ENCODE peak calls at places on chromosome 22, in nine cellular contexts. One of them, this sample, is unnamed.

GRCh38 chr22:41587347-41587723 is 2.3 kb downstream of the PMM1 start:
- DNase-seq in ovary: no peak
- DNase-seq in Calu3: no peak
- DNase-seq in thoracic aorta: no peak
- DNase-seq in HCT116: no peak
- DNase-seq in AG09319: no peak
- DNase-seq in OCI-LY7: no peak
- DNase-seq in nephron progenitor cell: no peak
- DNase-seq in A549: no peak
- DNase-seq in this sample: no peak

GRCh38 chr22:19174106-19175025 is 4.2 kb downstream of the SLC25A1 start:
- DNase-seq in ovary: peak
- DNase-seq in Calu3: no peak
- DNase-seq in thoracic aorta: no peak
- DNase-seq in HCT116: no peak
- DNase-seq in AG09319: no peak
- DNase-seq in OCI-LY7: peak
- DNase-seq in nephron progenitor cell: peak
- DNase-seq in A549: no peak
- DNase-seq in this sample: no peak

GRCh38 chr22:37832022-37832857 is 9.1 kb downstream of the GALR3 start:
- DNase-seq in ovary: no peak
- DNase-seq in Calu3: no peak
- DNase-seq in thoracic aorta: no peak
- DNase-seq in HCT116: no peak
- DNase-seq in AG09319: no peak
- DNase-seq in OCI-LY7: no peak
- DNase-seq in nephron progenitor cell: no peak
- DNase-seq in A549: no peak
- DNase-seq in this sample: no peak

GRCh38 chr22:41471606-41472005 is 2.7 kb downstream of the ACO2 start:
- DNase-seq in ovary: no peak
- DNase-seq in Calu3: no peak
- DNase-seq in thoracic aorta: no peak
- DNase-seq in HCT116: no peak
- DNase-seq in AG09319: no peak
- DNase-seq in OCI-LY7: no peak
- DNase-seq in nephron progenitor cell: no peak
- DNase-seq in A549: no peak
- DNase-seq in this sample: no peak

GRCh38 chr22:33271390-33272161 is 213.4 kb upstream of the SYN3 start:
- DNase-seq in ovary: peak
- DNase-seq in Calu3: no peak
- DNase-seq in thoracic aorta: peak
- DNase-seq in HCT116: no peak
- DNase-seq in AG09319: no peak
- DNase-seq in OCI-LY7: peak
- DNase-seq in nephron progenitor cell: no peak
- DNase-seq in A549: no peak
- DNase-seq in this sample: no peak

GRCh38 chr22:46673205-46673604 is 53.0 kb downstream of the GRAMD4 start:
- DNase-seq in ovary: no peak
- DNase-seq in Calu3: no peak
- DNase-seq in thoracic aorta: no peak
- DNase-seq in HCT116: no peak
- DNase-seq in AG09319: no peak
- DNase-seq in OCI-LY7: peak
- DNase-seq in nephron progenitor cell: no peak
- DNase-seq in A549: no peak
- DNase-seq in this sample: no peak

GRCh38 chr22:46572911-46573780 is 35.7 kb upstream of the CELSR1 start:
- DNase-seq in ovary: no peak
- DNase-seq in Calu3: no peak
- DNase-seq in thoracic aorta: no peak
- DNase-seq in HCT116: no peak
- DNase-seq in AG09319: no peak
- DNase-seq in OCI-LY7: no peak
- DNase-seq in nephron progenitor cell: no peak
- DNase-seq in A549: no peak
- DNase-seq in this sample: no peak

GRCh38 chr22:46113910-46114517 is 36.3 kb upstream of the PPARA start:
- DNase-seq in ovary: no peak
- DNase-seq in Calu3: no peak
- DNase-seq in thoracic aorta: no peak
- DNase-seq in HCT116: no peak
- DNase-seq in AG09319: no peak
- DNase-seq in OCI-LY7: no peak
- DNase-seq in nephron progenitor cell: no peak
- DNase-seq in A549: no peak
- DNase-seq in this sample: no peak

GRCh38 chr22:33921576-33922181 is 1.4 kb upstream of the LARGE1 start:
- DNase-seq in ovary: peak
- DNase-seq in Calu3: peak
- DNase-seq in thoracic aorta: no peak
- DNase-seq in HCT116: no peak
- DNase-seq in AG09319: no peak
- DNase-seq in OCI-LY7: peak
- DNase-seq in nephron progenitor cell: peak
- DNase-seq in A549: peak
- DNase-seq in this sample: no peak

GRCh38 chr22:46477967-46478635 is 59.3 kb downstream of the CELSR1 start:
- DNase-seq in ovary: no peak
- DNase-seq in Calu3: no peak
- DNase-seq in thoracic aorta: no peak
- DNase-seq in HCT116: no peak
- DNase-seq in AG09319: no peak
- DNase-seq in OCI-LY7: no peak
- DNase-seq in nephron progenitor cell: no peak
- DNase-seq in A549: no peak
- DNase-seq in this sample: no peak

GRCh38 chr22:19177164-19178064 is 1.1 kb downstream of the SLC25A1 start:
- DNase-seq in ovary: peak
- DNase-seq in Calu3: no peak
- DNase-seq in thoracic aorta: no peak
- DNase-seq in HCT116: no peak
- DNase-seq in AG09319: no peak
- DNase-seq in OCI-LY7: no peak
- DNase-seq in nephron progenitor cell: no peak
- DNase-seq in A549: no peak
- DNase-seq in this sample: no peak

GRCh38 chr22:17106785-17107546 is 14.2 kb downstream of the TMEM121B start:
- DNase-seq in ovary: no peak
- DNase-seq in Calu3: no peak
- DNase-seq in thoracic aorta: no peak
- DNase-seq in HCT116: no peak
- DNase-seq in AG09319: no peak
- DNase-seq in OCI-LY7: no peak
- DNase-seq in nephron progenitor cell: no peak
- DNase-seq in A549: no peak
- DNase-seq in this sample: peak

GRCh38 chr22:45096256-45096907 is 67.3 kb upstream of the NUP50 start:
- DNase-seq in ovary: peak
- DNase-seq in Calu3: peak
- DNase-seq in thoracic aorta: no peak
- DNase-seq in HCT116: peak
- DNase-seq in AG09319: peak
- DNase-seq in OCI-LY7: peak
- DNase-seq in nephron progenitor cell: peak
- DNase-seq in A549: peak
- DNase-seq in this sample: peak
- TF ChIP-seq CTCF in ovary: peak
- TF ChIP-seq CTCF in Calu3: peak
- TF ChIP-seq CTCF in thoracic aorta: peak
- TF ChIP-seq CTCF in HCT116: peak
- TF ChIP-seq CTCF in AG09319: peak
- TF ChIP-seq CTCF in OCI-LY7: peak
- TF ChIP-seq CTCF in nephron progenitor cell: peak
- TF ChIP-seq CTCF in A549: peak
- TF ChIP-seq CTCF in this sample: peak

GRCh38 chr22:44669725-44670027 is 32.3 kb upstream of the PRR5 start:
- DNase-seq in ovary: no peak
- DNase-seq in Calu3: no peak
- DNase-seq in thoracic aorta: no peak
- DNase-seq in HCT116: no peak
- DNase-seq in AG09319: no peak
- DNase-seq in OCI-LY7: no peak
- DNase-seq in nephron progenitor cell: no peak
- DNase-seq in A549: peak
- DNase-seq in this sample: no peak

GRCh38 chr22:44668190-44668885 is 33.7 kb upstream of the PRR5 start:
- DNase-seq in ovary: peak
- DNase-seq in Calu3: no peak
- DNase-seq in thoracic aorta: no peak
- DNase-seq in HCT116: no peak
- DNase-seq in AG09319: no peak
- DNase-seq in OCI-LY7: no peak
- DNase-seq in nephron progenitor cell: peak
- DNase-seq in A549: no peak
- DNase-seq in this sample: no peak

GRCh38 chr22:44668886-44669724 is 32.9 kb upstream of the PRR5 start:
- DNase-seq in ovary: peak
- DNase-seq in Calu3: no peak
- DNase-seq in thoracic aorta: no peak
- DNase-seq in HCT116: no peak
- DNase-seq in AG09319: no peak
- DNase-seq in OCI-LY7: no peak
- DNase-seq in nephron progenitor cell: peak
- DNase-seq in A549: no peak
- DNase-seq in this sample: no peak

GRCh38 chr22:44671742-44672141 is 30.3 kb upstream of the PRR5 start:
- DNase-seq in ovary: no peak
- DNase-seq in Calu3: no peak
- DNase-seq in thoracic aorta: no peak
- DNase-seq in HCT116: no peak
- DNase-seq in AG09319: no peak
- DNase-seq in OCI-LY7: no peak
- DNase-seq in nephron progenitor cell: no peak
- DNase-seq in A549: peak
- DNase-seq in this sample: no peak

DNA sequence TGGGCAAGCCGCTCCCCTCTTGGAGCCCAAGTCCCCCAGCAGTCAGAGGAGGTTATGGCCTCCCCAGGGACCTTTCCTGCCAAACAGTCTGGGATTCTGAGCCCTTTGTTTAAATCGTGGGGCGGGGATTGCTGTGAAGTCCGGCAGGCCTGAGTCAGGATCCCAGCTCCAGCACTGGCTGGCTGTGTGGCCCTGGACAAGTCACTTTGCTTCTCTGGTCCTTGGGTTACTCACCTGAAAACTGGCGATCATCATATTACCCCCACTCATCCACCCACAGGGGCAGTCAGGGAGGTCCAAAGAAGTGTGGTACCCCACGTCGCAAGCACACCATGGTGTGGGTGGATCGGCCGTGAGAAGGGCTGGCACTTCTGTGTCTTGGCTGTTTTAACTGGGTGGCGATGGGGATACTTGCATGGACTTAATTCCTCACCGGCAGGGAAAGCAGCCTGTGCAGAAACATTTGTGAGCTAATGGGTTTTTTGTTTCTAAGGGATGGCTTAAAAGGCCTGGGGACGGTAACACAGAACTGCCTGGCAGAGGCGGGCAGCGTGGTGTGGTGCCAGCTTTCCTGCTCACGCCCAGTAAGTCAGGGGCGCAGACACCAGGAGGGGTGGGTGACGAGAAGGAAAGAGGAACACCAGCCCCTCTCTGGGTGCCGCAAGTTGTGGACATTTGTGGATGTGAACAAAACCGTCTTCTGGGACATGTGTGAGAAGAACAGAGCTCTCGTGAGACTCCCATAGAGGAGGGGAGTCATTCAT is 31.6 kb upstream of the PRR5 start:
- DNase-seq in ovary: no peak
- DNase-seq in Calu3: no peak
- DNase-seq in thoracic aorta: no peak
- DNase-seq in HCT116: no peak
- DNase-seq in AG09319: no peak
- DNase-seq in OCI-LY7: no peak
- DNase-seq in nephron progenitor cell: no peak
- DNase-seq in A549: no peak
- DNase-seq in this sample: no peak
- TF ChIP-seq CTCF in ovary: no peak
- TF ChIP-seq CTCF in Calu3: no peak
- TF ChIP-seq CTCF in thoracic aorta: no peak
- TF ChIP-seq CTCF in HCT116: no peak
- TF ChIP-seq CTCF in AG09319: no peak
- TF ChIP-seq CTCF in OCI-LY7: no peak
- TF ChIP-seq CTCF in nephron progenitor cell: no peak
- TF ChIP-seq CTCF in A549: no peak
- TF ChIP-seq CTCF in this sample: no peak

GRCh38 chr22:36386351-36386899 is 1.3 kb downstream of the MYH9 start:
- DNase-seq in ovary: no peak
- DNase-seq in Calu3: peak
- DNase-seq in thoracic aorta: no peak
- DNase-seq in HCT116: no peak
- DNase-seq in AG09319: no peak
- DNase-seq in OCI-LY7: peak
- DNase-seq in nephron progenitor cell: peak
- DNase-seq in A549: peak
- DNase-seq in this sample: no peak

GRCh38 chr22:36386900-36387663 is 685 bp downstream of the MYH9 start:
- DNase-seq in ovary: peak
- DNase-seq in Calu3: peak
- DNase-seq in thoracic aorta: no peak
- DNase-seq in HCT116: no peak
- DNase-seq in AG09319: no peak
- DNase-seq in OCI-LY7: peak
- DNase-seq in nephron progenitor cell: peak
- DNase-seq in A549: no peak
- DNase-seq in this sample: no peak

GRCh38 chr22:36385491-36386350 is 2.0 kb downstream of the MYH9 start:
- DNase-seq in ovary: no peak
- DNase-seq in Calu3: peak
- DNase-seq in thoracic aorta: peak
- DNase-seq in HCT116: no peak
- DNase-seq in AG09319: no peak
- DNase-seq in OCI-LY7: peak
- DNase-seq in nephron progenitor cell: no peak
- DNase-seq in A549: peak
- DNase-seq in this sample: no peak

GRCh38 chr22:36383110-36383581 is 4.6 kb downstream of the MYH9 start:
- DNase-seq in ovary: no peak
- DNase-seq in Calu3: peak
- DNase-seq in thoracic aorta: no peak
- DNase-seq in HCT116: no peak
- DNase-seq in AG09319: no peak
- DNase-seq in OCI-LY7: peak
- DNase-seq in nephron progenitor cell: no peak
- DNase-seq in A549: no peak
- DNase-seq in this sample: no peak

GRCh38 chr22:36384766-36385400 is 2.9 kb downstream of the MYH9 start:
- DNase-seq in ovary: no peak
- DNase-seq in Calu3: no peak
- DNase-seq in thoracic aorta: no peak
- DNase-seq in HCT116: no peak
- DNase-seq in AG09319: no peak
- DNase-seq in OCI-LY7: peak
- DNase-seq in nephron progenitor cell: peak
- DNase-seq in A549: no peak
- DNase-seq in this sample: no peak
- TF ChIP-seq CTCF in ovary: no peak
- TF ChIP-seq CTCF in Calu3: no peak
- TF ChIP-seq CTCF in thoracic aorta: peak
- TF ChIP-seq CTCF in HCT116: no peak
- TF ChIP-seq CTCF in AG09319: no peak
- TF ChIP-seq CTCF in OCI-LY7: no peak
- TF ChIP-seq CTCF in nephron progenitor cell: no peak
- TF ChIP-seq CTCF in A549: no peak
- TF ChIP-seq CTCF in this sample: no peak

GRCh38 chr22:22741843-22742242 is 97.4 kb downstream of the GGTLC2 start:
- DNase-seq in ovary: no peak
- DNase-seq in Calu3: no peak
- DNase-seq in thoracic aorta: no peak
- DNase-seq in HCT116: no peak
- DNase-seq in AG09319: no peak
- DNase-seq in OCI-LY7: no peak
- DNase-seq in nephron progenitor cell: no peak
- DNase-seq in A549: no peak
- DNase-seq in this sample: no peak
- TF ChIP-seq CTCF in ovary: no peak
- TF ChIP-seq CTCF in Calu3: no peak
- TF ChIP-seq CTCF in thoracic aorta: no peak
- TF ChIP-seq CTCF in HCT116: no peak
- TF ChIP-seq CTCF in AG09319: no peak
- TF ChIP-seq CTCF in OCI-LY7: no peak
- TF ChIP-seq CTCF in nephron progenitor cell: no peak
- TF ChIP-seq CTCF in A549: no peak
- TF ChIP-seq CTCF in this sample: no peak

This sample was measured in D721Med.